ENCODE peak calls at places on chromosomes 12 and 14, in four cellular contexts. L is GM12878, A is K562, I is HL-60. S is an unnamed sample.

GRCh38 chr12:115570271-115570777 is 707.2 kb downstream of the MED13L start:
- DNase-seq in A (no peak), I (no peak), L (no peak), S (no peak)

GRCh38 chr12:32868885-32869284 is 27.7 kb downstream of the PKP2 start:
- DNase-seq in A (no peak), L (no peak), I (no peak), S (no peak)

GRCh38 chr12:116525418-116526001 is 33.7 kb upstream of the MAP1LC3B2 start:
- DNase-seq in A (no peak), I (no peak), L (no peak), S (no peak)

GRCh38 chr12:125340791-125341190 is 275.6 kb downstream of the AACS start:
- DNase-seq in I (no peak), A (no peak), L (no peak), S (no peak)

GRCh38 chr12:126506426-126507182 is 1441.4 kb downstream of the AACS start:
- DNase-seq in L (no peak), A (no peak), I (no peak), S (no peak)

GRCh38 chr14:61492474-61492873 is 171.1 kb downstream of the PRKCH start:
- DNase-seq in L (no peak), I (no peak), A (no peak), S (no peak)

GRCh38 chr12:6315704-6316597 is 5.5 kb downstream of the PLEKHG6 start:
- DNase-seq in I (no peak), L (no peak), A (no peak), S (no peak)

GRCh38 chr12:113555226-113555625 is 83.6 kb upstream of the LHX5 start:
- DNase-seq in A (no peak), L (no peak), I (no peak), S (no peak)

GRCh38 chr12:101042211-101042610 is 167.8 kb downstream of the SLC5A8 start:
- DNase-seq in L (no peak), I (no peak), A (no peak), S (no peak)

GRCh38 chr14:21525571-21525970 is 575 bp downstream of the SALL2 start:
- DNase-seq in A (peak; percentile 64), I (no peak), L (no peak), S (no peak)

GRCh38 chr12:663293-663871 is at the start of gene NINJ2:
- DNase-seq in L (no peak), A (no peak), I (no peak), S (no peak)

GRCh38 chr14:26255213-26255612 is 342.6 kb downstream of the NOVA1 start:
- DNase-seq in L (no peak), I (no peak), A (no peak), S (no peak)

GRCh38 chr12:118035194-118036041 is 18.9 kb downstream of the RFC5 start:
- DNase-seq in I (no peak), L (peak; percentile 90), A (no peak), S (peak; percentile 30)

GRCh38 chr12:33438890-33439586 is 581 bp downstream of the SYT10 start:
- DNase-seq in I (no peak), A (peak; percentile 42), L (no peak), S (peak; percentile 13)

GRCh38 chr12:65615091-65615490 is 209.2 kb upstream of the HMGA2 start:
- DNase-seq in L (no peak), I (no peak), A (no peak), S (no peak)

GRCh38 chr12:103800252-103800771 is 40.7 kb downstream of the NT5DC3 start:
- DNase-seq in I (peak; percentile 25), L (no peak), A (peak; percentile 32), S (no peak)
- TF ChIP-seq SPI1 in I (no peak), L (no peak), A (no peak), S (no peak)

DNA sequence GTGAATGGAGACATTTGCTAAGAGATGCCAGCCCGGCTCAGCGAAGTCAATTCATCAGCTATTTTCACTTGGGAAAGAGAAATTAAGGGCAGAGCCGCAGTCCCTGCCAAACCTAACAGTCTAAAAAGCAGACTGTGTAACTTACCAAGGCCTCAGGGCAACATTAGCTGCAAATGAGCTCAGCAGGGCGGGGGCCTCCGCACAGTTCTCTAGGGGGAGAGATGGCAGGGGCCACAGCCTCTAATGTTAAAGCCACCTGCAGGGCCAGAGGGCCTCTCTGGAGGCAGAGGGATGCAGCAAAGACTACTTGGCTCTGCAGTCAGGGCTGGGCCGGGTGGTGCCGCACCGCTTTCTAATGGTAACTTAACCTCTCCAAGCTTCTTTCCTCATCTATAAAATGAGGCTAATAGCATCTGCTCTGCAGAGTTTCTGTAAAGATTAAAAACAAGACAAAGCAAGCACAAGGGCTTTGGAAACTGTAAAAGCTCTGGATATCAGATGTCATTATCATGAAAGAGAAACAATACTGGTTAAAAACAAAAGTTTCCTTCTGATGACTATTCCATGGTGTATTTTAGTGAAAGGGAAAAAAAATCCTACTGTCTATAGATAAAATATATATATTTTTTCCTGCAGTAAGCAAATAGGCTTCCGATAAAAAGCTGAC is 13.4 kb upstream of the GPRC5A start:
- DNase-seq in A (no peak), L (no peak), I (no peak), S (no peak)
- TF ChIP-seq POLR2AphosphoS5 in A (no peak), L (no peak), I (no peak), S (no peak)

GRCh38 chr14:99249389-99249788 is 22.6 kb downstream of the BCL11B start:
- DNase-seq in A (no peak), I (no peak), L (no peak), S (no peak)
- TF ChIP-seq SPI1 in A (no peak), I (no peak), L (no peak), S (no peak)

GRCh38 chr12:131403676-131404075 is 307.2 kb upstream of the SFSWAP start:
- DNase-seq in L (no peak), A (no peak), I (no peak), S (no peak)
- TF ChIP-seq POLR2AphosphoS5 in L (no peak), A (no peak), I (no peak), S (no peak)

DNA sequence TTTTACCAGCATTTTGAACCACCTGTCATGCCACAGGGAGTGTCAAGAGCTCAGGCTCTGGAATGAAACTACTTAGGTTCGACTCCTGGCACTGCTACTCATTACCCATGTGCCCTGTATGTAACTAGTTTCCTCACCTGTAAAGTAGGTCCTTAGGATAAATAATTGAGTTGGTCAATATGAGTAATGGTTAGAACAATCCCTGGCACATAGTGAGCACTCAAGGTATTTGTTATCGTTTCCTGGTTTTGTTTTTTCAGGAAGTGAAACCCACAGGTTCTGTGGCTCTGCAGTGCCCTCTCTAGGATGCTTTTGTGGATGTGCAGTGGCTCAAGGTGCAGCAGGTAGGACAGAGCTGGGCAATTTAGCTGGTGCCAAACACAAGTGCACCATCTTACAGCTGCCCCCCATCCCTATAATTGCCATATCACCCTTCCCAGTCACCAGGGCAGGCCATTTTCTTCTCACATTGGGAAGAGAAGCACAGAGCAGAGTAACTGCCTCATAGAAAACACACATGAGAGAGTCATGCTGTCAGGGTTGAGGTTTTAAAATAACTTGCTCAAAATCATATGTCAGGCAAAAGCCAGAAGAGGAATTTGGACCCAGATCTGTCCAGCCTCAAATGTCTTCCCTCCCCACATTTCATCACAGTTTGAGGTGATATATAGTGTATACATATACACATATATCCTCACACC is 297.5 kb downstream of the RPAP3 start:
- DNase-seq in I (peak; percentile 35), L (peak; percentile 40), A (no peak), S (no peak)
- TF ChIP-seq SPI1 in I (peak; percentile 76), L (peak; percentile 95), A (peak; percentile 82), S (peak; percentile 97)

GRCh38 chr14:23114669-23115491 is 4.2 kb downstream of the CEBPE start:
- DNase-seq in L (no peak), A (no peak), I (peak; percentile 81), S (no peak)
- TF ChIP-seq POLR2AphosphoS5 in L (no peak), A (no peak), I (peak; percentile 69), S (no peak)

DNA sequence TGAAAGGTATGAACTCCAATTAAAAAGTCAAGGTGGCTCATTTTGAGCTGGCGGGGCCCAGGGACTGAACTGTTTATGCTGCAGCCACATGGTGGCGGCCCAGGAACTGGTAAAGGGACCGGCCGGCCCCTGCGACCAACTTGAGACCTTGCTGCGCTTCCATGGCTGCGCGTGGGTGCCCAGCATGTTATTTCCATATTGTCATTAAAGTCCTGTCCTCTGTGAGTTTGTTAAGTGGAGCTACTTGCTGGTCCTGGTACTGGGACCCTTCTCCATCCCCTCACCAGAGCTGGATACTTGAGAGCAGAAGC is 62.3 kb downstream of the BEGAIN start:
- DNase-seq in I (peak; percentile 37), L (no peak), A (peak; percentile 72), S (no peak)
- TF ChIP-seq SPI1 in I (no peak), L (no peak), A (no peak), S (no peak)